ENCODE peak calls at places on chromosomes 6 and 20, in four cellular contexts. One of them, this sample, is unnamed.

GRCh38 chr6:22110042-22110441 is 186.8 kb downstream of the PRL start:
- DNase-seq in SK-N-SH: no peak
- DNase-seq in endothelial cell: no peak
- DNase-seq in IMR-90: peak
- DNase-seq in this sample: no peak

GRCh38 chr6:149725785-149726184 is 7.9 kb upstream of the LATS1 start:
- DNase-seq in SK-N-SH: no peak
- DNase-seq in endothelial cell: no peak
- DNase-seq in IMR-90: no peak
- DNase-seq in this sample: no peak

GRCh38 chr6:71476872-71477271 is 188.3 kb downstream of the OGFRL1 start:
- DNase-seq in endothelial cell: no peak
- DNase-seq in IMR-90: no peak
- DNase-seq in SK-N-SH: no peak
- DNase-seq in this sample: no peak

GRCh38 chr6:1627884-1628550 is 18.3 kb downstream of the FOXC1 start:
- DNase-seq in SK-N-SH: peak
- DNase-seq in IMR-90: no peak
- DNase-seq in endothelial cell: no peak
- DNase-seq in this sample: no peak

GRCh38 chr6:69914015-69914485 is 47.7 kb downstream of the COL19A1 start:
- DNase-seq in IMR-90: peak
- DNase-seq in endothelial cell: no peak
- DNase-seq in SK-N-SH: no peak
- DNase-seq in this sample: no peak

GRCh38 chr20:46838002-46838401 is 56.6 kb upstream of the EYA2 start:
- DNase-seq in SK-N-SH: no peak
- DNase-seq in endothelial cell: no peak
- DNase-seq in IMR-90: no peak
- DNase-seq in this sample: no peak

GRCh38 chr20:59159091-59159821 is 4.4 kb upstream of the ZNF831 start:
- DNase-seq in endothelial cell: no peak
- DNase-seq in IMR-90: no peak
- DNase-seq in SK-N-SH: no peak
- DNase-seq in this sample: no peak

GRCh38 chr6:170378502-170378901 is 71.9 kb downstream of the FAM120B start:
- DNase-seq in endothelial cell: peak
- DNase-seq in IMR-90: no peak
- DNase-seq in SK-N-SH: no peak
- DNase-seq in this sample: no peak

GRCh38 chr6:153965996-153966395 is 73.0 kb upstream of the OPRM1 start:
- DNase-seq in IMR-90: no peak
- DNase-seq in endothelial cell: no peak
- DNase-seq in SK-N-SH: no peak
- DNase-seq in this sample: no peak

GRCh38 chr6:84263557-84263956 is 36.1 kb upstream of the CEP162 start:
- DNase-seq in SK-N-SH: no peak
- DNase-seq in endothelial cell: no peak
- DNase-seq in IMR-90: no peak
- DNase-seq in this sample: no peak

GRCh38 chr6:43005844-43006243 is 7.9 kb downstream of the MEA1 start:
- DNase-seq in IMR-90: no peak
- DNase-seq in SK-N-SH: no peak
- DNase-seq in endothelial cell: no peak
- DNase-seq in this sample: no peak

GRCh38 chr6:44255848-44256247 is 1.5 kb downstream of the SLC35B2 start:
- DNase-seq in endothelial cell: no peak
- DNase-seq in IMR-90: no peak
- DNase-seq in SK-N-SH: no peak
- DNase-seq in this sample: no peak
- TF ChIP-seq CTCF in endothelial cell: no peak
- TF ChIP-seq CTCF in IMR-90: no peak
- TF ChIP-seq CTCF in SK-N-SH: no peak
- TF ChIP-seq CTCF in this sample: no peak

GRCh38 chr6:36725581-36725980 is 28.0 kb downstream of the RAB44 start:
- DNase-seq in IMR-90: no peak
- DNase-seq in endothelial cell: no peak
- DNase-seq in SK-N-SH: no peak
- DNase-seq in this sample: no peak

GRCh38 chr6:36727491-36728021 is 29.9 kb downstream of the RAB44 start:
- DNase-seq in SK-N-SH: no peak
- DNase-seq in IMR-90: peak
- DNase-seq in endothelial cell: no peak
- DNase-seq in this sample: peak

GRCh38 chr6:36722879-36723278 is 25.3 kb downstream of the RAB44 start:
- DNase-seq in endothelial cell: no peak
- DNase-seq in IMR-90: no peak
- DNase-seq in SK-N-SH: no peak
- DNase-seq in this sample: no peak

GRCh38 chr6:36722365-36722764 is 24.7 kb downstream of the RAB44 start:
- DNase-seq in SK-N-SH: no peak
- DNase-seq in endothelial cell: no peak
- DNase-seq in IMR-90: no peak
- DNase-seq in this sample: no peak

DNA sequence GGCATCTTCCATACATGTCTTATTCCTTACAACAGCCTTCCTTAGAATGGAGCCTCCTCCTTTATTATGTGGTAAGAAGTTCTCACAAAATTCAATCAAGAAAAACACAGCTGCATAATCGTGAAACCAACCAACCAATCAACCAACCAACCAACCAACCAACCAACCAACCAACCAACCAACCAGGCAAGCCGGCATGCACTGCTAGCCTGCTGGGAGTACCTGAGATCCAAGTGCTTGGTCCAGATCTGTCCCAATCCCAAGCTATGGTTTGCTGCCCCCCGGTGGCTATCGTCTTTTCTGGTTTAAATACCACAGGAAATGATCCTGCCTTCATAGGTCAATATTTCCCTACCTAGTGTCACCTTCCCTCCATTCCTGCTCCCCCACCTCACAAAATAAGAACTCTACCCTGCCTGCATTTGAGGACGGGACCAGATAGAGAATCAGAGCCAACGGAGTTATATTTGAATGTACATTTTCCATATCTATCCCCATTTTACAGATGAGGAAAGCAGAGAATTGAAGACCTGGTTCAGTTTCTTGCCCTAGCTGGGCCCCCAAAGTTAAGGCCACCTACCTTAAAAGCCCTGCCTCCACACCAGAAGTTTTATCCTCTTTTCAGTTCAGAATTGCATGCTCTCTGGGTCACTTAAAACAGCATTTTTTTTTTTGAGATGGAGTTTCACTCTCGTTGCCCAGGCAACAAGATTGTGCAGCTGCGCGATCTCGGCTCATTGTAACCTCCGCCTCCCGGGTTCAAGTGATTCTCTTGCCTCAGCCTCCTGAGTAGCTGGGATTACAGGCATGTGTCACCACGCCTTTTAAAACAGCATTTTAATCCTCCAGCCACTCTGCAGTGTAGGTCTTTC is 27.1 kb downstream of the RAB44 start:
- DNase-seq in SK-N-SH: peak
- DNase-seq in IMR-90: peak
- DNase-seq in endothelial cell: peak
- DNase-seq in this sample: peak
- TF ChIP-seq CTCF in SK-N-SH: peak
- TF ChIP-seq CTCF in IMR-90: peak
- TF ChIP-seq CTCF in endothelial cell: peak
- TF ChIP-seq CTCF in this sample: no peak

GRCh38 chr6:89792881-89793280 is 26.7 kb downstream of the MDN1 start:
- DNase-seq in endothelial cell: peak
- DNase-seq in IMR-90: peak
- DNase-seq in SK-N-SH: peak
- DNase-seq in this sample: peak
- TF ChIP-seq CTCF in endothelial cell: peak
- TF ChIP-seq CTCF in IMR-90: peak
- TF ChIP-seq CTCF in SK-N-SH: peak
- TF ChIP-seq CTCF in this sample: peak

GRCh38 chr6:109945091-109945490 is 33.0 kb upstream of the GPR6 start:
- DNase-seq in endothelial cell: no peak
- DNase-seq in IMR-90: no peak
- DNase-seq in SK-N-SH: no peak
- DNase-seq in this sample: no peak
- TF ChIP-seq CTCF in endothelial cell: no peak
- TF ChIP-seq CTCF in IMR-90: no peak
- TF ChIP-seq CTCF in SK-N-SH: no peak
- TF ChIP-seq CTCF in this sample: no peak

GRCh38 chr6:97068211-97068610 is 143.7 kb downstream of the KLHL32 start:
- DNase-seq in endothelial cell: peak
- DNase-seq in SK-N-SH: peak
- DNase-seq in IMR-90: peak
- DNase-seq in this sample: no peak
- TF ChIP-seq CTCF in endothelial cell: peak
- TF ChIP-seq CTCF in SK-N-SH: peak
- TF ChIP-seq CTCF in IMR-90: peak
- TF ChIP-seq CTCF in this sample: peak

GRCh38 chr20:52312131-52312729 is 120.7 kb upstream of the ZFP64 start:
- DNase-seq in SK-N-SH: peak
- DNase-seq in endothelial cell: peak
- DNase-seq in IMR-90: peak
- DNase-seq in this sample: peak
- TF ChIP-seq CTCF in SK-N-SH: peak
- TF ChIP-seq CTCF in endothelial cell: peak
- TF ChIP-seq CTCF in IMR-90: peak
- TF ChIP-seq CTCF in this sample: peak

This sample was measured in glutamatergic neuron.